ENCODE peak calls at places on chromosome 7, in six cellular contexts. D is coronary artery, G is dorsolateral prefrontal cortex, Y is epithelial cell of proximal tubule, J is A549, X is astrocyte of the spinal cord. A is an unnamed sample.

GRCh38 chr7:73715648-73716317 is 3.7 kb downstream of the STX1A start:
- DNase-seq in D (no peak), G (no peak), Y (peak), J (peak), X (peak), A (peak)

GRCh38 chr7:131486346-131486745 is 70.1 kb downstream of the PODXL start:
- DNase-seq in D (no peak), G (no peak), Y (no peak), J (no peak), X (no peak), A (no peak)

GRCh38 chr7:156612930-156613329 is 27.6 kb upstream of the RNF32 start:
- DNase-seq in D (no peak), G (no peak), Y (no peak), J (no peak), X (no peak), A (no peak)

GRCh38 chr7:151869968-151870918 is 6.7 kb downstream of the PRKAG2 start:
- DNase-seq in D (no peak), G (no peak), Y (no peak), J (no peak), X (no peak), A (no peak)

GRCh38 chr7:156956733-156957132 is 7.2 kb downstream of the NOM1 start:
- DNase-seq in D (no peak), G (no peak), Y (no peak), J (no peak), X (no peak), A (no peak)

GRCh38 chr7:2487586-2488271 is 11.5 kb upstream of the GRIFIN start:
- DNase-seq in D (no peak), G (no peak), Y (no peak), J (no peak), X (no peak), A (no peak)

GRCh38 chr7:50069613-50070012 is 23.4 kb downstream of the ZPBP start:
- DNase-seq in D (no peak), G (no peak), Y (no peak), J (no peak), X (peak), A (peak)

GRCh38 chr7:21028186-21028989 is 241.7 kb upstream of the SP8 start:
- DNase-seq in D (no peak), G (no peak), Y (peak), J (no peak), X (peak), A (no peak)

GRCh38 chr7:409344-410281 is 110.0 kb downstream of the PDGFA start:
- DNase-seq in D (no peak), G (peak), Y (no peak), J (no peak), X (no peak), A (no peak)

GRCh38 chr7:102140952-102141370 is 145.7 kb upstream of the SH2B2 start:
- DNase-seq in D (no peak), G (no peak), Y (no peak), J (no peak), X (no peak), A (no peak)

GRCh38 chr7:92461027-92462003 is 14.0 kb downstream of the GATAD1 start:
- DNase-seq in D (no peak), G (no peak), Y (peak), J (peak), X (peak), A (peak)

GRCh38 chr7:33459340-33459751 is 330.0 kb downstream of the BBS9 start:
- DNase-seq in D (no peak), G (no peak), Y (no peak), J (no peak), X (peak), A (peak)

GRCh38 chr7:75879771-75880184 is 944 bp downstream of the RHBDD2 start:
- DNase-seq in D (no peak), G (no peak), Y (no peak), J (no peak), X (peak), A (peak)

GRCh38 chr7:43475983-43476382 is 106.9 kb upstream of the STK17A start:
- DNase-seq in D (no peak), G (no peak), Y (no peak), J (no peak), X (no peak), A (no peak)

GRCh38 chr7:97733276-97734206 is 1.7 kb downstream of the TAC1 start:
- DNase-seq in D (no peak), G (no peak), Y (no peak), J (no peak), X (no peak), A (no peak)

GRCh38 chr7:27779873-27780272 is 39.9 kb downstream of the TAX1BP1 start:
- DNase-seq in D (no peak), G (no peak), Y (no peak), J (no peak), X (no peak), A (peak)

DNA sequence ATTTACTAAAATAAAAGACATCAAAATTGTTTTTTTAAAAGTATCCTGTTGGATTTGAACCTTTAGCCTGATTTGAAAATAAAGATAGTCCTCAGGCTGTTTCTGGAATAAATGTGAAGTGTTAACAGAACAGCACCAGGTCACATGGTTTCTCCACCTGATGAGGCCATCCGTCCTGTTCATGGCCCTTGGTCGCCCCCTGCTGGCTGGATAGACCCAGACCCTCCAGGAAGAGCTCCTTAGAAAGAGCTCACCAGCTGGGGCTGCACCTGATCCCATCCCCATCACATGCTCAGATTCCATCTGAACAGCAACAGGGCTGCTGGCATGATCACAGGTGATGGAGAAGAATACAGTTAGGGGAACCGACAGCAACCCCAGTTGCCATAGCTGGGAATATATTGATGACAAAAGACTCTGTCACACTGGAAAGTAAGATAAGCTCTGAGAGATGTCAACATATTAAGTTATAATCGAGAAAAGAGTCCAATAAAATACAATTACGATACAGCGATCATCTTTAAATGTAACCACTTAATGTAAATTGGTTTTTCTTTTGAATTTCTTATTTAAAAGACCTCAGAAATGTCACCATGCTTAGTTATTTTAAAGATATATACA is 4.8 kb downstream of the OR2A14 start:
- DNase-seq in D (no peak), G (peak), Y (peak), J (peak), X (peak), A (peak)
- TF ChIP-seq CTCF in D (peak), G (peak), Y (peak), J (peak), X (peak), A (peak)

GRCh38 chr7:10156972-10157371 is 816.7 kb upstream of the PHF14 start:
- DNase-seq in D (no peak), G (no peak), Y (no peak), J (no peak), X (no peak), A (peak)
- H3K4me3 ChIP-seq in D (no peak), G (no peak), Y (no peak), J (no peak), X (no peak), A (no peak)

GRCh38 chr7:71267734-71268133 is 135.8 kb downstream of the GALNT17 start:
- DNase-seq in D (no peak), G (no peak), Y (no peak), J (no peak), X (no peak), A (no peak)
- TF ChIP-seq CTCF in D (no peak), G (no peak), Y (no peak), J (no peak), X (no peak), A (no peak)

DNA sequence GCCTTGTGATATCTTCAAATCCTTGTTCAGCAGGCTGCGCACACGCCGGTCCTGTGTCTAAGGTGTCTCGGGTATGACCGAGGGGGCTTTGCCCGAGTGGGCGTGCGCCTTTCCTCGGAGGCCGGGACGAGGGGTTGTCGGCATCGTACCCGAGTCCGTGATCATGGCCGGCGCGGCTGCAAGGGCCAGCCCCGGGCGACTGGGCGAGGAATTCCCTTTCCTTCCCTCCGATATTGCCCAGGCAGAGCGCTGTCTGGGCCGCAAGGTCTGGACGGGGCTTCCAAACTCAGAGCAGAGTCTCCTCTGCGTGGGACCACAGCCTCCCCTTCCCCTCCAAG is 59.7 kb downstream of the ZNF467 start:
- DNase-seq in D (peak), G (no peak), Y (no peak), J (no peak), X (no peak), A (no peak)
- H3K4me3 ChIP-seq in D (peak), G (peak), Y (peak), J (no peak), X (no peak), A (no peak)

GRCh38 chr7:25820432-25821040 is 331.5 kb upstream of the NFE2L3 start:
- DNase-seq in D (no peak), G (no peak), Y (no peak), J (peak), X (no peak), A (no peak)
- TF ChIP-seq CTCF in D (no peak), G (no peak), Y (peak), J (peak), X (peak), A (peak)

GRCh38 chr7:66626236-66626957 is 2.3 kb upstream of the KCTD7 start:
- DNase-seq in D (no peak), G (no peak), Y (no peak), J (no peak), X (no peak), A (peak)

GRCh38 chr7:66628361-66629221 is at the start of gene KCTD7:
- DNase-seq in D (peak), G (peak), Y (peak), J (peak), X (peak), A (peak)

GRCh38 chr7:66629222-66629658 is 559 bp downstream of the KCTD7 start:
- DNase-seq in D (peak), G (no peak), Y (no peak), J (peak), X (no peak), A (no peak)

GRCh38 chr7:66627876-66628360 is 763 bp upstream of the KCTD7 start:
- DNase-seq in D (no peak), G (no peak), Y (peak), J (no peak), X (no peak), A (no peak)

GRCh38 chr7:66627151-66627681 is 1.5 kb upstream of the KCTD7 start:
- DNase-seq in D (no peak), G (no peak), Y (no peak), J (no peak), X (no peak), A (peak)
- H3K4me3 ChIP-seq in D (no peak), G (peak), Y (no peak), J (peak), X (no peak), A (no peak)